ENCODE peak calls at places on chromosome 13, in seven cellular contexts. G is psoas muscle, N is OCI-LY7, L is left ventricle myocardium inferior, Q is heart right ventricle, W is endothelial cell of umbilical vein, Z is stomach. J is an unnamed sample.

GRCh38 chr13:51801631-51802099 is 2.3 kb downstream of the DHRS12 start:
- DNase-seq in G (peak; percentile 76), N (no peak), L (peak; percentile 81), Q (peak; percentile 75), W (peak; percentile 54), Z (peak; percentile 92), J (peak; percentile 87)

GRCh38 chr13:80618777-80619176 is 277.9 kb upstream of the SPRY2 start:
- DNase-seq in G (no peak), N (no peak), L (no peak), Q (no peak), W (no peak), Z (no peak), J (no peak)

GRCh38 chr13:83824561-83824960 is 57.7 kb downstream of the SLITRK1 start:
- DNase-seq in G (no peak), N (no peak), L (no peak), Q (no peak), W (no peak), Z (no peak), J (no peak)

GRCh38 chr13:104779311-104779710 is 1713.1 kb upstream of the SLC10A2 start:
- DNase-seq in G (no peak), N (no peak), L (no peak), Q (no peak), W (no peak), Z (no peak), J (no peak)

GRCh38 chr13:105787518-105788085 is 747.9 kb downstream of the EFNB2 start:
- DNase-seq in G (no peak), N (no peak), L (no peak), Q (no peak), W (no peak), Z (no peak), J (peak; percentile 58)

GRCh38 chr13:28394422-28394821 is 100.5 kb downstream of the FLT1 start:
- DNase-seq in G (no peak), N (no peak), L (no peak), Q (no peak), W (peak; percentile 57), Z (no peak), J (no peak)

GRCh38 chr13:33379597-33379996 is 94.0 kb upstream of the STARD13 start:
- DNase-seq in G (no peak), N (no peak), L (no peak), Q (no peak), W (peak; percentile 58), Z (no peak), J (no peak)

GRCh38 chr13:48448285-48448962 is 35.5 kb upstream of the LPAR6 start:
- DNase-seq in G (no peak), N (no peak), L (no peak), Q (no peak), W (peak; percentile 70), Z (no peak), J (no peak)

GRCh38 chr13:49044008-49044407 is 68.3 kb downstream of the FNDC3A start:
- DNase-seq in G (no peak), N (no peak), L (no peak), Q (no peak), W (no peak), Z (no peak), J (no peak)

GRCh38 chr13:47632311-47632710 is 368.8 kb downstream of the SUCLA2 start:
- DNase-seq in G (no peak), N (no peak), L (no peak), Q (no peak), W (no peak), Z (no peak), J (no peak)

GRCh38 chr13:24618219-24618955 is 61.8 kb upstream of the ATP12A start:
- DNase-seq in G (no peak), N (peak; percentile 70), L (no peak), Q (no peak), W (no peak), Z (peak; percentile 37), J (no peak)

GRCh38 chr13:48535791-48536190 is 2.9 kb upstream of the RCBTB2 start:
- DNase-seq in G (no peak), N (no peak), L (no peak), Q (no peak), W (no peak), Z (no peak), J (no peak)

GRCh38 chr13:47241446-47241845 is 344.6 kb upstream of the HTR2A start:
- DNase-seq in G (no peak), N (no peak), L (no peak), Q (no peak), W (no peak), Z (no peak), J (no peak)

GRCh38 chr13:108154421-108154858 is 60.9 kb downstream of the LIG4 start:
- DNase-seq in G (no peak), N (no peak), L (no peak), Q (no peak), W (no peak), Z (peak; percentile 64), J (no peak)

GRCh38 chr13:110187501-110188161 is 119.3 kb downstream of the COL4A1 start:
- DNase-seq in G (no peak), N (no peak), L (peak; percentile 69), Q (peak; percentile 43), W (peak; percentile 37), Z (no peak), J (no peak)

GRCh38 chr13:50340566-50341287 is 325.5 kb downstream of the KCNRG start:
- DNase-seq in G (peak; percentile 65), N (no peak), L (no peak), Q (peak; percentile 18), W (no peak), Z (no peak), J (no peak)

GRCh38 chr13:52847322-52847681 is 1.1 kb downstream of the PCDH8 start:
- DNase-seq in G (no peak), N (no peak), L (no peak), Q (no peak), W (no peak), Z (no peak), J (no peak)

GRCh38 chr13:52845766-52846566 is 2.5 kb downstream of the PCDH8 start:
- DNase-seq in G (peak; percentile 48), N (no peak), L (peak; percentile 19), Q (peak; percentile 21), W (peak; percentile 13), Z (no peak), J (no peak)

GRCh38 chr13:52846567-52847321 is 1.7 kb downstream of the PCDH8 start:
- DNase-seq in G (peak; percentile 78), N (no peak), L (peak; percentile 55), Q (peak; percentile 62), W (peak; percentile 24), Z (no peak), J (peak; percentile 44)

GRCh38 chr13:52848455-52849190 is at the start of gene PCDH8:
- DNase-seq in G (no peak), N (no peak), L (no peak), Q (no peak), W (no peak), Z (no peak), J (no peak)

GRCh38 chr13:52847682-52848432 is 583 bp downstream of the PCDH8 start:
- DNase-seq in G (no peak), N (no peak), L (no peak), Q (no peak), W (no peak), Z (no peak), J (no peak)
- H3K9me3 ChIP-seq in G (no peaks in the 10 kb centered on the region), N (no peaks in the 10 kb centered on the region), L (no peaks in the 10 kb centered on the region), Q (no peaks in the 10 kb centered on the region), W (no peaks in the 10 kb centered on the region), Z (peaks cover 17% of the 10 kb centered on the region), J (no peaks in the 10 kb centered on the region)

GRCh38 chr13:73440296-73440895 is 381.6 kb downstream of the KLF5 start:
- DNase-seq in G (no peak), N (peak; percentile 25), L (no peak), Q (no peak), W (no peak), Z (no peak), J (no peak)
- H3K9me3 ChIP-seq in G (peaks cover 23% of the 10 kb centered on the region), N (peaks cover 21% of the 10 kb centered on the region), L (peaks cover 86% of the 10 kb centered on the region), Q (peaks cover 60% of the 10 kb centered on the region), W (no peaks in the 10 kb centered on the region), Z (peaks cover 37% of the 10 kb centered on the region), J (no peaks in the 10 kb centered on the region)

DNA sequence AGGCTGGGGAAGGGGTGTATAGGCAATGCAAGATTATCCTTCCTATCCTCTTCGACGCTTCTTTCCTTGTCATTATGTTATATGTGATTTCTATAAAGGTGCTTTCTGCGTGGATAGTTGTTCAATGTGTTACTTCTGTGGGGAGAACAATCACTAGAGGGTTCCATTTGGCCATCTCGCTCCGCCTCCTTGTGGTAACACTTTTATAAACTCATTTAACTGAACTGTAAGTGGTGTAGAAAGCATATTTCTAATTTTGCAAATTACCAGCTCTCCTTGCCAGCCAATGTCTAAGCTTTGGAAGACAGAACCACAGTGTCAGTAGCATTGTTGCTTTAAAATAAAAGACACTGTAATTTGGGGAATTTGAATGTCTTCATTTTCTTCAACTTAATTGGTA is 1093.7 kb upstream of the MIR17HG start:
- DNase-seq in G (no peak), N (no peak), L (no peak), Q (no peak), W (no peak), Z (no peak), J (no peak)
- H3K9me3 ChIP-seq in G (no peaks in the 10 kb centered on the region), N (peaks cover 24% of the 10 kb centered on the region), L (peaks cover 34% of the 10 kb centered on the region), Q (peaks cover 17% of the 10 kb centered on the region), W (peaks cover 3% of the 10 kb centered on the region), Z (peaks cover 4% of the 10 kb centered on the region), J (no peaks in the 10 kb centered on the region)

GRCh38 chr13:40302351-40302750 is 364.1 kb downstream of the FOXO1 start:
- DNase-seq in G (no peak), N (no peak), L (no peak), Q (no peak), W (no peak), Z (no peak), J (no peak)
- H3K9me3 ChIP-seq in G (peaks cover 5% of the 10 kb centered on the region), N (peaks cover 45% of the 10 kb centered on the region), L (peaks cover 25% of the 10 kb centered on the region), Q (peaks cover 11% of the 10 kb centered on the region), W (peaks cover 2% of the 10 kb centered on the region), Z (peaks cover 7% of the 10 kb centered on the region), J (no peaks in the 10 kb centered on the region)

GRCh38 chr13:63005625-63006024 is 1590.0 kb upstream of the PCDH20 start:
- DNase-seq in G (no peak), N (no peak), L (no peak), Q (no peak), W (no peak), Z (no peak), J (no peak)
- H3K9me3 ChIP-seq in G (no peaks in the 10 kb centered on the region), N (peaks cover 13% of the 10 kb centered on the region), L (peaks cover 94% of the 10 kb centered on the region), Q (peaks cover 65% of the 10 kb centered on the region), W (peaks cover 2% of the 10 kb centered on the region), Z (peaks cover 25% of the 10 kb centered on the region), J (no peaks in the 10 kb centered on the region)

DNA sequence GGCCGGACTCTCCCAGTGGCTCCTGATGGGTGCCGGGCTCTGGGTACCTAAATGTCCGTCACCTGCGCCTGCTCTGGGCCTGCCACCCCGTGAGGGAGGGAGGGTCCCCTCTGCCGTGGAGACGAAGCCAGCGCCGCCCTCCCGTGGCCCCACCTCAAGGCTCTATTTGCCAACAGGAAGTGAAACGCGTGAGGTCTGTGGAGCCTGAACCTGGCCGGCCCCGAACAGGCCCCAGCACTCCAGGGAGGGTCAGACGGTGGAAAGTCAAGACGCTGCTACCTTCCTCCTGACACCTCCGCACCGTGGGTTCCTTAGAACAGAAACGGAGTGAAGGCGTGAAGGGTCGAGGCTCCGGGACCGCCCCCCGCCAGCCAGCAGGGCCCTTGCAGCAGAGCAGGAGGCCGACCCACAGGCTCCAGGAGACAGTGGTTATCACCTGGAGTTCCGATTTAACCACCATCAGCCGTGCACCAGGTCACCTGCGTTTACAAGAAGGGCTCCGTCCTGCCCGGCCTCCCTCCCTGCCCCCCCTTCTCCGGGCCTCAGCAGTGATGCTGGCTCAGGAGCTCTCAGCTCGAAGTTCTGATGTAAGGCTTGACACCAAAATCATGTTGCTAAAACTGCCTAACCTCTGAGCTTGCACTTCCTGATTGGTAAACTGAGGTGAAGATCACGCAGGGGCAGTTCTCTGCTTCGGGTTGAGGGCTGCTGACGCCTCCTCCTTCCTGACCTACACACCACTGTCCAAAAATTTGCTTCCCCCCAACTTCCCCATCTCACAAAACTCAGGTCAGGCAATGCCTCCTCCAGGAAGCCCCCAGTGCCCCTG is 50.9 kb upstream of the C13orf46 start:
- DNase-seq in G (no peak), N (peak; percentile 73), L (no peak), Q (peak; percentile 13), W (no peak), Z (no peak), J (no peak)
- H3K9me3 ChIP-seq in G (no peaks in the 10 kb centered on the region), N (no peaks in the 10 kb centered on the region), L (no peaks in the 10 kb centered on the region), Q (no peaks in the 10 kb centered on the region), W (no peaks in the 10 kb centered on the region), Z (no peaks in the 10 kb centered on the region), J (no peaks in the 10 kb centered on the region)